ENCODE peak calls at places on chromosome 6, in five cellular contexts. One of them, this sample, is unnamed.

GRCh38 chr6:169536446-169537170 is 165.2 kb downstream of the WDR27 start:
- DNase-seq in HFFc6: peak
- DNase-seq in D341Med: no peak
- DNase-seq in left ventricle myocardium inferior: no peak
- DNase-seq in CD4-positive, CD25-positive, alpha-beta regulatory T cell: no peak
- DNase-seq in this sample: peak

GRCh38 chr6:132411296-132411695 is 10.0 kb upstream of the MOXD1 start:
- DNase-seq in left ventricle myocardium inferior: no peak
- DNase-seq in D341Med: no peak
- DNase-seq in CD4-positive, CD25-positive, alpha-beta regulatory T cell: no peak
- DNase-seq in HFFc6: no peak
- DNase-seq in this sample: no peak

GRCh38 chr6:167550936-167551633 is 226.2 kb downstream of the TTLL2 start:
- DNase-seq in D341Med: no peak
- DNase-seq in HFFc6: no peak
- DNase-seq in left ventricle myocardium inferior: peak
- DNase-seq in CD4-positive, CD25-positive, alpha-beta regulatory T cell: no peak
- DNase-seq in this sample: no peak

GRCh38 chr6:134175532-134176282 is 123.3 kb upstream of the SLC2A12 start:
- DNase-seq in CD4-positive, CD25-positive, alpha-beta regulatory T cell: peak
- DNase-seq in left ventricle myocardium inferior: peak
- DNase-seq in HFFc6: peak
- DNase-seq in D341Med: no peak
- DNase-seq in this sample: peak

GRCh38 chr6:166440106-166440505 is 57.4 kb upstream of the MPC1 start:
- DNase-seq in HFFc6: no peak
- DNase-seq in D341Med: no peak
- DNase-seq in CD4-positive, CD25-positive, alpha-beta regulatory T cell: no peak
- DNase-seq in left ventricle myocardium inferior: no peak
- DNase-seq in this sample: no peak

GRCh38 chr6:110528051-110528929 is 51.9 kb upstream of the SLC22A16 start:
- DNase-seq in HFFc6: peak
- DNase-seq in left ventricle myocardium inferior: no peak
- DNase-seq in CD4-positive, CD25-positive, alpha-beta regulatory T cell: peak
- DNase-seq in D341Med: peak
- DNase-seq in this sample: peak

GRCh38 chr6:75215291-75215690 is 9.4 kb upstream of the COL12A1 start:
- DNase-seq in left ventricle myocardium inferior: no peak
- DNase-seq in CD4-positive, CD25-positive, alpha-beta regulatory T cell: no peak
- DNase-seq in HFFc6: no peak
- DNase-seq in D341Med: no peak
- DNase-seq in this sample: no peak

GRCh38 chr6:16436550-16436949 is 198.2 kb downstream of the GMPR start:
- DNase-seq in D341Med: no peak
- DNase-seq in CD4-positive, CD25-positive, alpha-beta regulatory T cell: peak
- DNase-seq in left ventricle myocardium inferior: no peak
- DNase-seq in HFFc6: no peak
- DNase-seq in this sample: no peak

GRCh38 chr6:90025418-90026089 is 131.3 kb downstream of the GJA10 start:
- DNase-seq in CD4-positive, CD25-positive, alpha-beta regulatory T cell: peak
- DNase-seq in D341Med: no peak
- DNase-seq in left ventricle myocardium inferior: no peak
- DNase-seq in HFFc6: peak
- DNase-seq in this sample: peak

GRCh38 chr6:72524011-72524645 is 97.7 kb upstream of the KCNQ5 start:
- DNase-seq in left ventricle myocardium inferior: no peak
- DNase-seq in CD4-positive, CD25-positive, alpha-beta regulatory T cell: peak
- DNase-seq in D341Med: peak
- DNase-seq in HFFc6: no peak
- DNase-seq in this sample: no peak

GRCh38 chr6:111382476-111383294 is 100.3 kb downstream of the REV3L start:
- DNase-seq in D341Med: no peak
- DNase-seq in left ventricle myocardium inferior: peak
- DNase-seq in HFFc6: no peak
- DNase-seq in CD4-positive, CD25-positive, alpha-beta regulatory T cell: no peak
- DNase-seq in this sample: no peak

GRCh38 chr6:105798057-105798456 is 288.1 kb upstream of the PRDM1 start:
- DNase-seq in left ventricle myocardium inferior: no peak
- DNase-seq in HFFc6: peak
- DNase-seq in D341Med: no peak
- DNase-seq in CD4-positive, CD25-positive, alpha-beta regulatory T cell: no peak
- DNase-seq in this sample: peak

GRCh38 chr6:31963921-31964320 is 4.9 kb downstream of the SKIC2 start:
- DNase-seq in D341Med: no peak
- DNase-seq in HFFc6: no peak
- DNase-seq in left ventricle myocardium inferior: no peak
- DNase-seq in CD4-positive, CD25-positive, alpha-beta regulatory T cell: no peak
- DNase-seq in this sample: no peak

GRCh38 chr6:29770286-29770685 is 47.1 kb downstream of the HLA-F start:
- DNase-seq in HFFc6: no peak
- DNase-seq in CD4-positive, CD25-positive, alpha-beta regulatory T cell: no peak
- DNase-seq in left ventricle myocardium inferior: no peak
- DNase-seq in D341Med: no peak
- DNase-seq in this sample: no peak

GRCh38 chr6:106334646-106335448 is 9.3 kb upstream of the ATG5 start:
- DNase-seq in D341Med: peak
- DNase-seq in left ventricle myocardium inferior: no peak
- DNase-seq in CD4-positive, CD25-positive, alpha-beta regulatory T cell: peak
- DNase-seq in HFFc6: peak
- DNase-seq in this sample: peak

GRCh38 chr6:142534484-142534883 is 232.7 kb downstream of the ADGRG6 start:
- DNase-seq in CD4-positive, CD25-positive, alpha-beta regulatory T cell: no peak
- DNase-seq in D341Med: no peak
- DNase-seq in HFFc6: no peak
- DNase-seq in left ventricle myocardium inferior: no peak
- DNase-seq in this sample: no peak

GRCh38 chr6:79277109-79277508 is 42.6 kb upstream of the HMGN3 start:
- DNase-seq in CD4-positive, CD25-positive, alpha-beta regulatory T cell: no peak
- DNase-seq in D341Med: no peak
- DNase-seq in left ventricle myocardium inferior: no peak
- DNase-seq in HFFc6: no peak
- DNase-seq in this sample: peak

GRCh38 chr6:113881473-113881980 is 24.4 kb downstream of the MARCKS start:
- DNase-seq in CD4-positive, CD25-positive, alpha-beta regulatory T cell: no peak
- DNase-seq in D341Med: no peak
- DNase-seq in left ventricle myocardium inferior: no peak
- DNase-seq in HFFc6: no peak
- DNase-seq in this sample: no peak

GRCh38 chr6:55433446-55434130 is 106.3 kb downstream of the GFRAL start:
- DNase-seq in CD4-positive, CD25-positive, alpha-beta regulatory T cell: no peak
- DNase-seq in left ventricle myocardium inferior: no peak
- DNase-seq in HFFc6: no peak
- DNase-seq in D341Med: no peak
- DNase-seq in this sample: peak

GRCh38 chr6:24273471-24273870 is 84.4 kb downstream of the DCDC2 start:
- DNase-seq in D341Med: no peak
- DNase-seq in CD4-positive, CD25-positive, alpha-beta regulatory T cell: no peak
- DNase-seq in HFFc6: no peak
- DNase-seq in left ventricle myocardium inferior: no peak
- DNase-seq in this sample: peak

GRCh38 chr6:83008631-83009030 is 57.0 kb downstream of the UBE3D start:
- DNase-seq in HFFc6: no peak
- DNase-seq in CD4-positive, CD25-positive, alpha-beta regulatory T cell: no peak
- DNase-seq in D341Med: no peak
- DNase-seq in left ventricle myocardium inferior: no peak
- DNase-seq in this sample: no peak

GRCh38 chr6:5034328-5034727 is 30.5 kb upstream of the RPP40 start:
- DNase-seq in HFFc6: no peak
- DNase-seq in left ventricle myocardium inferior: no peak
- DNase-seq in CD4-positive, CD25-positive, alpha-beta regulatory T cell: peak
- DNase-seq in D341Med: no peak
- DNase-seq in this sample: no peak

GRCh38 chr6:31778193-31778592 is 1.1 kb upstream of the VWA7 start:
- DNase-seq in HFFc6: no peak
- DNase-seq in CD4-positive, CD25-positive, alpha-beta regulatory T cell: no peak
- DNase-seq in left ventricle myocardium inferior: no peak
- DNase-seq in D341Med: no peak
- DNase-seq in this sample: no peak

GRCh38 chr6:119148102-119148824 is 69.8 kb upstream of the FAM184A start:
- DNase-seq in CD4-positive, CD25-positive, alpha-beta regulatory T cell: peak
- DNase-seq in D341Med: peak
- DNase-seq in left ventricle myocardium inferior: no peak
- DNase-seq in HFFc6: peak
- DNase-seq in this sample: peak

GRCh38 chr6:140082867-140083297 is 708.4 kb upstream of the CITED2 start:
- DNase-seq in CD4-positive, CD25-positive, alpha-beta regulatory T cell: no peak
- DNase-seq in left ventricle myocardium inferior: no peak
- DNase-seq in HFFc6: peak
- DNase-seq in D341Med: no peak
- DNase-seq in this sample: peak

GRCh38 chr6:116278478-116278822 is 1.3 kb downstream of the TSPYL1 start:
- DNase-seq in D341Med: no peak
- DNase-seq in left ventricle myocardium inferior: no peak
- DNase-seq in CD4-positive, CD25-positive, alpha-beta regulatory T cell: no peak
- DNase-seq in HFFc6: no peak
- DNase-seq in this sample: no peak

GRCh38 chr6:33908025-33908424 is 104.2 kb upstream of the MLN start:
- DNase-seq in HFFc6: no peak
- DNase-seq in left ventricle myocardium inferior: no peak
- DNase-seq in CD4-positive, CD25-positive, alpha-beta regulatory T cell: no peak
- DNase-seq in D341Med: no peak
- DNase-seq in this sample: no peak

GRCh38 chr6:100456881-100457220 is 7.9 kb downstream of the SIM1 start:
- DNase-seq in D341Med: no peak
- DNase-seq in left ventricle myocardium inferior: no peak
- DNase-seq in CD4-positive, CD25-positive, alpha-beta regulatory T cell: no peak
- DNase-seq in HFFc6: no peak
- DNase-seq in this sample: no peak

GRCh38 chr6:89745728-89746127 is 73.9 kb downstream of the MDN1 start:
- DNase-seq in left ventricle myocardium inferior: no peak
- DNase-seq in D341Med: no peak
- DNase-seq in CD4-positive, CD25-positive, alpha-beta regulatory T cell: no peak
- DNase-seq in HFFc6: no peak
- DNase-seq in this sample: peak

This sample was measured in AG10803.